ENCODE peak calls at places on chromosomes 7 and 10, in eight cellular contexts. Q, I, Z, T, B, H, C and P are unnamed samples.

GRCh38 chr7:136228185-136228584 is 251.0 kb upstream of the MTPN start:
- DNase-seq in Q (no peak), I (no peak), Z (no peak), T (no peak), B (no peak), H (no peak), C (no peak), P (no peak)

GRCh38 chr10:63206997-63207952 is 74.1 kb downstream of the NRBF2 start:
- DNase-seq in Q (peak; percentile 90), I (no peak), Z (no peak), T (no peak), B (no peak), H (no peak), C (peak; percentile 17), P (no peak)

GRCh38 chr7:147146169-147146568 is 1029.6 kb downstream of the CNTNAP2 start:
- DNase-seq in Q (no peak), I (no peak), Z (no peak), T (no peak), B (no peak), H (no peak), C (no peak), P (no peak)

GRCh38 chr10:125823663-125824251 is 411 bp downstream of the BCCIP start:
- DNase-seq in Q (peak; percentile 56), I (no peak), Z (no peak), T (no peak), B (no peak), H (no peak), C (no peak), P (no peak)

GRCh38 chr10:1467450-1467849 is 269.9 kb downstream of the ADARB2 start:
- DNase-seq in Q (no peak), I (no peak), Z (no peak), T (no peak), B (no peak), H (no peak), C (no peak), P (no peak)

GRCh38 chr10:127278001-127278400 is 81.6 kb upstream of the INSYN2A start:
- DNase-seq in Q (peak; percentile 26), I (no peak), Z (no peak), T (no peak), B (no peak), H (no peak), C (no peak), P (no peak)

GRCh38 chr10:18607979-18608378 is 43.4 kb downstream of the NSUN6 start:
- DNase-seq in Q (peak; percentile 45), I (no peak), Z (no peak), T (no peak), B (no peak), H (no peak), C (no peak), P (no peak)

GRCh38 chr7:1668932-1669485 is 1.1 kb upstream of the ELFN1 start:
- DNase-seq in Q (peak; percentile 27), I (no peak), Z (no peak), T (no peak), B (peak; percentile 31), H (peak; percentile 14), C (no peak), P (no peak)

GRCh38 chr7:157550300-157551275 is 213.8 kb downstream of the DNAJB6 start:
- DNase-seq in Q (no peak), I (no peak), Z (no peak), T (no peak), B (peak; percentile 19), H (no peak), C (no peak), P (no peak)

GRCh38 chr7:91397099-91397498 is 132.9 kb downstream of the FZD1 start:
- DNase-seq in Q (no peak), I (no peak), Z (no peak), T (no peak), B (no peak), H (no peak), C (no peak), P (no peak)

GRCh38 chr10:48314107-48314506 is 7.6 kb downstream of the MAPK8 start:
- DNase-seq in Q (no peak), I (no peak), Z (no peak), T (no peak), B (no peak), H (no peak), C (no peak), P (no peak)

GRCh38 chr7:89623018-89623672 is 531.1 kb upstream of the STEAP1 start:
- DNase-seq in Q (peak; percentile 65), I (no peak), Z (peak; percentile 23), T (no peak), B (no peak), H (no peak), C (peak; percentile 37), P (no peak)

GRCh38 chr7:102434039-102434481 is 685 bp downstream of the ORAI2 start:
- DNase-seq in Q (no peak), I (no peak), Z (no peak), T (no peak), B (no peak), H (peak; percentile 34), C (no peak), P (no peak)

GRCh38 chr7:116021237-116021636 is 9.3 kb downstream of the TFEC start:
- DNase-seq in Q (no peak), I (no peak), Z (no peak), T (no peak), B (no peak), H (no peak), C (no peak), P (no peak)

GRCh38 chr10:93452143-93452542 is 30.0 kb downstream of the MYOF start:
- DNase-seq in Q (no peak), I (no peak), Z (no peak), T (no peak), B (no peak), H (no peak), C (no peak), P (no peak)

GRCh38 chr7:39672176-39672575 is 48.8 kb downstream of the RALA start:
- DNase-seq in Q (no peak), I (no peak), Z (no peak), T (no peak), B (no peak), H (no peak), C (no peak), P (no peak)

GRCh38 chr7:46192191-46192590 is 271.1 kb upstream of the IGFBP3 start:
- DNase-seq in Q (no peak), I (no peak), Z (no peak), T (no peak), B (no peak), H (no peak), C (no peak), P (no peak)

GRCh38 chr10:16612148-16612742 is 90.6 kb upstream of the C1QL3 start:
- DNase-seq in Q (peak; percentile 47), I (peak; percentile 2), Z (no peak), T (no peak), B (no peak), H (no peak), C (no peak), P (no peak)

GRCh38 chr10:98410135-98410743 is 4.7 kb downstream of the PYROXD2 start:
- DNase-seq in Q (no peak), I (no peak), Z (no peak), T (no peak), B (no peak), H (no peak), C (no peak), P (no peak)

GRCh38 chr10:28095791-28096367 is 97.0 kb upstream of the ODAD2 start:
- DNase-seq in Q (peak; percentile 7), I (no peak), Z (no peak), T (no peak), B (no peak), H (no peak), C (no peak), P (no peak)

GRCh38 chr10:11214407-11214806 is 196.7 kb downstream of the CELF2 start:
- DNase-seq in Q (no peak), I (no peak), Z (no peak), T (no peak), B (no peak), H (no peak), C (no peak), P (no peak)
- H3K27me3 ChIP-seq in Q (no peaks in the 10 kb centered on the region), I (no peaks in the 10 kb centered on the region), Z (no peaks in the 10 kb centered on the region), T (no peaks in the 10 kb centered on the region), B (no peaks in the 10 kb centered on the region), H (no peaks in the 10 kb centered on the region), C (no peaks in the 10 kb centered on the region), P (no peaks in the 10 kb centered on the region)

GRCh38 chr10:23191764-23192395 is at the start of gene PTF1A:
- DNase-seq in Q (no peak), I (no peak), Z (no peak), T (no peak), B (no peak), H (peak; percentile 87), C (no peak), P (no peak)
- H3K4me3 ChIP-seq in Q (no peak within 1 kb of the TSS), I (no peak within 1 kb of the TSS), Z (no peak within 1 kb of the TSS), T (no peak within 1 kb of the TSS), B (no peak within 1 kb of the TSS), H (peak within 1 kb of the TSS; percentile 48), C (no peak within 1 kb of the TSS), P (no peak within 1 kb of the TSS)

GRCh38 chr10:107054469-107055156 is 109.9 kb downstream of the SORCS1 start:
- DNase-seq in Q (no peak), I (no peak), Z (no peak), T (no peak), B (no peak), H (no peak), C (no peak), P (no peak)

GRCh38 chr10:107059058-107059457 is 105.4 kb downstream of the SORCS1 start:
- DNase-seq in Q (no peak), I (no peak), Z (no peak), T (no peak), B (no peak), H (no peak), C (no peak), P (no peak)

GRCh38 chr10:107056160-107056559 is 108.3 kb downstream of the SORCS1 start:
- DNase-seq in Q (no peak), I (no peak), Z (no peak), T (no peak), B (no peak), H (no peak), C (no peak), P (no peak)

DNA sequence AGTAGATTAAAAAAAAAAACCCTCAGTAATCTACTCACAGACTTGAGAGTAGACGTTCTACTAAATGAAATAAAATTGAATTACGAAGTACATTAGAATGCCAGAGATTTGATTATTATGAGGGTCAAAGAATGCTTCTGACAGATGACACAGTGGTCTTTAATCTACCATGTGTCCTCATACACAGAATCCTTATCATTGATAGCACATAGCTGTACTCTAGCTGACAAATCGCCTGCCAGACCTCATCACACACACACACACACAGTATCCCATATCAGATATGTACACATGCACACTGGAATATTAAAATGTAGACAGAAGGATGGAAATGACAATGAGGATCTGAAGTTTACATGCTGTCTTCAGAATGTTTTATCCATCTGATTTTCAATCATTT is 104.6 kb downstream of the SORCS1 start:
- DNase-seq in Q (no peak), I (no peak), Z (no peak), T (no peak), B (no peak), H (no peak), C (no peak), P (no peak)
- H3K27me3 ChIP-seq in Q (no peaks in the 10 kb centered on the region), I (no peaks in the 10 kb centered on the region), Z (no peaks in the 10 kb centered on the region), T (no peaks in the 10 kb centered on the region), B (no peaks in the 10 kb centered on the region), H (no peaks in the 10 kb centered on the region), C (no peaks in the 10 kb centered on the region), P (no peaks in the 10 kb centered on the region)

DNA sequence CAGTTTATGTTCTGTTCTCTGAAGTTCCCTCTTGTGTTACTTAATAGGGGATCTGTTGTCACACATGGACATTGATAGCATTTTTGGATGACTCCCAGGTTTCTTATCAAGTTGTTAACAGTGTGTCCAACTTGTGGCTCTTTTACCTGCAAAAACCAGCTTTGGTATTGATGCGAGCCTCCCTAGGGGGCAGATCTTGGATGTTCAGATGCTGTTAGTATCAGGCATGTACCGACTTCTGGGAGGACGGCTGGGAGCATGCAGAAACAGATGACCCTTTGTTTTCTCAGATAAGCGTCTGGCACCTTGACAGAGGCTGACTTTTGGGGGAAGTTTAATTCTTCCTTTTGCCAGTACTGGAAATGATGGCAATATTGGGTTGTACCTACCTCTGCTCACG is 2.2 kb downstream of the PLPP4 start:
- DNase-seq in Q (no peak), I (no peak), Z (no peak), T (no peak), B (no peak), H (no peak), C (no peak), P (no peak)
- H3K4me3 ChIP-seq in Q (no peak overlapping the region), I (no peak overlapping the region), Z (no peak overlapping the region), T (no peak overlapping the region), B (no peak overlapping the region), H (no peak overlapping the region), C (no peak overlapping the region), P (no peak overlapping the region)